ENCODE peak calls at places on chromosome 2, in seven cellular contexts. Z, H, M, G, S, W and R are unnamed samples.

GRCh38 chr2:237540823-237541222 is 25.6 kb upstream of the PRLH start:
- DNase-seq in W (no peak), Z (peak), G (peak), H (no peak), M (peak), S (no peak), R (no peak)

GRCh38 chr2:133378386-133378785 is 189.9 kb downstream of the NCKAP5 start:
- DNase-seq in M (no peak), G (no peak), W (no peak), Z (no peak), S (no peak), H (no peak), R (no peak)

GRCh38 chr2:231682546-231683291 is 25.6 kb upstream of the PTMA start:
- DNase-seq in S (no peak), Z (no peak), W (no peak), H (no peak), M (no peak), G (no peak), R (no peak)

GRCh38 chr2:151053661-151053990 is 208.0 kb downstream of the RBM43 start:
- DNase-seq in M (no peak), G (no peak), W (no peak), H (no peak), S (no peak), Z (no peak), R (no peak)

GRCh38 chr2:63790491-63790890 is 51.2 kb upstream of the UGP2 start:
- DNase-seq in W (no peak), G (no peak), H (no peak), S (no peak), Z (no peak), M (no peak), R (no peak)

GRCh38 chr2:109129921-109130725 is 1.1 kb downstream of the SH3RF3 start:
- DNase-seq in Z (peak), M (peak), G (peak), H (peak), S (no peak), W (no peak), R (no peak)

GRCh38 chr2:106160786-106161261 is 33.3 kb downstream of the UXS1 start:
- DNase-seq in Z (no peak), W (no peak), G (no peak), S (no peak), M (no peak), H (peak), R (no peak)

GRCh38 chr2:237546876-237547395 is 19.4 kb upstream of the PRLH start:
- DNase-seq in Z (no peak), W (no peak), G (no peak), M (no peak), H (no peak), S (no peak), R (no peak)

GRCh38 chr2:240893363-240893828 is 2.6 kb downstream of the MAB21L4 start:
- DNase-seq in W (no peak), H (peak), G (no peak), S (no peak), Z (peak), M (peak), R (no peak)

GRCh38 chr2:67945976-67946375 is 116.8 kb downstream of the C1D start:
- DNase-seq in Z (no peak), W (no peak), S (no peak), M (peak), G (peak), H (no peak), R (no peak)

GRCh38 chr2:120204417-120204816 is 18.8 kb downstream of the TMEM185B start:
- DNase-seq in W (no peak), S (no peak), G (no peak), M (no peak), H (no peak), Z (no peak), R (no peak)

GRCh38 chr2:75592028-75592427 is 31.3 kb upstream of the EVA1A start:
- DNase-seq in G (no peak), M (no peak), Z (no peak), S (no peak), W (no peak), H (no peak), R (no peak)

GRCh38 chr2:84071050-84071449 is 388.0 kb downstream of the SUCLG1 start:
- DNase-seq in M (no peak), S (no peak), G (no peak), Z (no peak), W (no peak), H (no peak), R (no peak)

GRCh38 chr2:127081826-127082633 is 24.9 kb downstream of the BIN1 start:
- DNase-seq in S (no peak), W (peak), H (peak), M (no peak), G (no peak), Z (no peak), R (no peak)

GRCh38 chr2:181106229-181106628 is 125.8 kb downstream of the UBE2E3 start:
- DNase-seq in M (no peak), H (no peak), Z (no peak), W (no peak), G (no peak), S (no peak), R (peak)